ENCODE peak calls at places on chromosomes 13 and 19, in four cellular contexts. G, V, M and Q are unnamed samples.

GRCh38 chr19:2475018-2475701 is 767 bp upstream of the GADD45B start:
- DNase-seq in M (no peak), V (peak), G (no peak), Q (peak)

GRCh38 chr19:4139614-4140236 is 13.7 kb upstream of the CREB3L3 start:
- DNase-seq in M (peak), G (peak), V (peak), Q (peak)

GRCh38 chr13:51811046-51811445 is 7.1 kb upstream of the DHRS12 start:
- DNase-seq in V (no peak), G (no peak), M (no peak), Q (no peak)

GRCh38 chr13:101267656-101268055 is 148.7 kb downstream of the NALCN start:
- DNase-seq in G (no peak), M (no peak), V (no peak), Q (no peak)

GRCh38 chr13:69633044-69633443 is 474.6 kb upstream of the ATXN8OS start:
- DNase-seq in M (no peak), G (no peak), V (no peak), Q (no peak)

GRCh38 chr13:94178625-94179244 is 300.7 kb downstream of the DCT start:
- DNase-seq in G (peak), M (no peak), V (no peak), Q (no peak)

GRCh38 chr19:17554968-17555479 is 425 bp upstream of the COLGALT1 start:
- DNase-seq in G (no peak), V (no peak), M (no peak), Q (no peak)

GRCh38 chr13:42832341-42833153 is 51.2 kb downstream of the FAM216B start:
- DNase-seq in V (no peak), G (peak), M (no peak), Q (no peak)

GRCh38 chr19:34364830-34365462 is at the start of gene GPI:
- DNase-seq in M (no peak), V (peak), G (peak), Q (peak)

GRCh38 chr13:93477238-93477637 is 250.6 kb downstream of the GPC6 start:
- DNase-seq in M (no peak), V (no peak), G (no peak), Q (no peak)

GRCh38 chr13:109904218-109904617 is 117.8 kb upstream of the IRS2 start:
- DNase-seq in M (no peak), G (no peak), V (peak), Q (no peak)

GRCh38 chr13:93280688-93281087 is 54.1 kb downstream of the GPC6 start:
- DNase-seq in G (no peak), M (no peak), V (no peak), Q (no peak)

GRCh38 chr13:75469087-75469486 is 12.9 kb downstream of the TBC1D4 start:
- DNase-seq in M (no peak), V (peak), G (no peak), Q (peak)

GRCh38 chr19:42423462-42424344 is 3.5 kb downstream of the LIPE start:
- DNase-seq in V (no peak), G (no peak), M (no peak), Q (peak)

GRCh38 chr13:33932765-33933406 is 114.9 kb downstream of the RFC3 start:
- DNase-seq in V (no peak), G (no peak), M (no peak), Q (no peak)

GRCh38 chr13:114080739-114081561 is 51.5 kb downstream of the RASA3 start:
- DNase-seq in G (no peak), V (no peak), M (no peak), Q (peak)

GRCh38 chr13:112657850-112658445 is 31.9 kb upstream of the ATP11A start:
- DNase-seq in V (no peak), M (no peak), G (no peak), Q (no peak)

GRCh38 chr13:25980255-25980654 is 71.6 kb downstream of the SHISA2 start:
- DNase-seq in G (peak), M (no peak), V (no peak), Q (peak)

GRCh38 chr13:39867807-39868206 is 212.3 kb downstream of the COG6 start:
- DNase-seq in M (no peak), G (no peak), V (no peak), Q (no peak)

GRCh38 chr13:99432637-99433542 is 68.4 kb upstream of the TM9SF2 start:
- DNase-seq in G (peak), V (peak), M (peak), Q (peak)
- TF ChIP-seq SP1 in G (no peak), V (no peak), M (peak), Q (no peak)

DNA sequence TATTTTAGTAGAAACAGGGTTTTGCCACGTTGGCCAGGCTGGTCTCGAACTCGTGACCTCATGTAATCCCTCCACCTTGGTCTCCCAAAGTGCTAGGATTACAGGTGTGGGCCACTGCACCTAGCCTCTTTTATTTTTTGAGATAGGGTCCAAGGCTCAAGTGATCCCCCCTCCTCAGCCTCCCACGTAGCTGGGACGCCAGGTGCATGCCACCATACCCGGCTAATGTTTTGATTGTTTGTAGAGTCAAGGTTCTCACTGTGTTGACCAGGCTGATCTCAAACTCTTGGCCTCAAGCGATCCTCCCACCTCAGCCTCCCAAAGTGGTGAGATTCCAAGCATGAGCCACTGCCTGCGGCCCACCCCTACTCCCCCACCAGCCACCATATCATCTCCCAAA is 6.3 kb downstream of the SLC7A9 start:
- DNase-seq in G (no peak), V (no peak), M (no peak), Q (no peak)
- TF ChIP-seq ATF2 in G (no peak), V (no peak), M (no peak), Q (no peak)

DNA sequence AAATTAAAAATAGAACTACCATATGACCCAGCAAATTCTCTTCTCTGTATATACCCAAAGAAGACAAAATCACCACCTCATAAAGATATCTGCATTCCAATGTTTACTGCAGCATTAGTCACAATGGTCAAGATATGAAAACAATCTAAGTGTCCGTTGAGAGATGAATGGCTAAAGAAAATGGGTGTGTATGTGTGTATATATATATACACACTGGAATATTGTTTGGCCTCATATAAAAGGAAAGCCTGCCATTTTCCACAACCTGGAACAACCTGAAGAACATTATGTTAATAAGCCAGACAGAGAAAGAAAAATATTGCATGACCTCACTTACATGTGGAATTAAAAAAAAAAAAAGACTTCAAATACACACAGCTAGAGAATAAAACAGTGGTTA is 29.5 kb upstream of the RBM26 start:
- DNase-seq in M (no peak), V (no peak), G (no peak), Q (no peak)
- TF ChIP-seq CREM in M (no peak), V (no peak), G (no peak), Q (no peak)

DNA sequence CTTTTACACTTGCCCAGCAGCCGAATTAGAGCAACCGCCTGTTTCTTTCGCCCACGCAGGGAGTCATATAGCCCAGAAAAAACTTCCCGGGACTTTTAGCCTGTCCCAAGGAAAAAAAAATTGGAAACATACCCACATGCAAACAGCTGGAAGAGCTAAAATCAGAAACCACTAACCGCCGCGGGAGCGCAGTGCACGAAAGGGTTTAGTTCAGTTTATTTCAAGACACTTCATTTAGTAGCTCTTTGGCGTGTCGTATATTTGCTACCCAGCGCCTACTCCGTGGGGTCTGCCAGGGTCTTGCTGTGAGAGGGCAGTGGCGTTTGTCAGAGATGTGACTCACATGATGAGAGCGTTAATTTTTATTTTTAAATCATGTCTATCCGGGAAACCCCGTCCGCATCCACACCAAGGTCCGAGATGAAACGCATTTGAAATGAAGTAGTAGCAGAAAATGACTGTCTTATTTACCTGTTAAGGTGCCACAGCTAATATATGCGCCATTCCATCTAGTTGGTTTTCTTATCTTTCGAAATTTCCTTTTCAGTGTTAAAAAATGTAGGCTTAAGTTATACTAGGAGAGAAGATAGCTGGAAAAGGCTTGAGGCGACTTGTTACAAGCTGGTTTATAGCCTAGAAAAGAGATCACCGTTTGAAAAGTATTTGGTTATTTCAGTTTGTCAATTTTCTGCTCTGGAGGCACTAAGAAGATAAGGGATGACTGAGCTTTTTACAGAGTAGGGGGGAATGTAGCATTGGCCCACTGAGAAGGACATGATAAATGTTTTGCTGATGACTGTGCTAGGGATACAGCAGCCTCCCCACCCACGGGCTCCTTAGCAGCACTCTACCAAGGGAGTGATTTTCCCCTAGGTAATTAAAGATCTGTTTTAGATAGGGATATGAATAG is 1.7 kb downstream of the KLF5 start:
- DNase-seq in M (no peak), V (no peak), G (no peak), Q (no peak)
- TF ChIP-seq SP1 in M (no peak), V (no peak), G (no peak), Q (no peak)

DNA sequence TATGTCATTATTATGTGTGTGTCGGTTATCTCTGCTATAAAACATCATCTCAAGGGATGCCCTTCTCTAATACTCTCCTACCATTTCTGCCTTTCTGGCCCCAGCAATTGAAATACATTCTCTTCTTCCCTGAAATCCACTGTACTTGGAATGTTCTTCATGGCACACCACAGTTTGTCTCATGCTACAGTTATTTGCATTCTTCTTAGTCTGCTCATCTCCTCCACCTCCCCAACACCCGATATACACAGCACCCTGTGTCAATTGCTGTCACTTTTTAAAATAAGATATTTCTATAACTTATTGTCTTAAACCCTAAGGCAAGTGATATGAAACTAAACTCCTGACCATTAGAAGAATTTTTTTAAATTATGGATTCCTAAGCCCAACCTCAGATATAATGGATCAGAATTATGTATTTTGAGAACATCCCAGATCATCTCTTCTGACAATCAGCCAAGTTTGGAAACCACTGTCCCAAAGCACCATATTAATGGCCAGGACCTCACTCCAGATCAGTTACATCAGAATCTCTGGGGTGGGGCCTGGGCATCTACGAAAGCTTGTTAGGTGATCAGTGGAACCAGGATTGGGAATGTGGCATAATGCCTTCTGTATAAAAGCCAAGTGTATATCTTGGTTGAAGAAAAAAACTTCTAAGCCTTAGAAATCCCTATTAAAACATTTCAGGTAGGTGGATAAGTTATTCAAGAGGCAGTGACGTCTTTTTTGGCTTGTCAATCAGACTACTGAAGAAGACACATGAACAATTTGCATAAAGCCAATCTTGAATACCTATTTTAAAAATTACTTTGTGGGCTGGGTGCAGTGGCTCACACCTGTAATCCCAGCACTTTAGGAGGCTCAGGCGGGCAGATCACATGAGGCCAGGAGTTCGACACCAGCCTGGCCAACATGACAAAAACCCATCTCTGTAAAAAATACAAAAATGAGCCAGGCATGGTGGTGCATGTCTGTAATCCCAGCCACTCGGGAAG is 30.0 kb upstream of the KBTBD7 start:
- DNase-seq in V (no peak), M (no peak), G (no peak), Q (no peak)
- TF ChIP-seq ATF2 in V (no peak), M (no peak), G (no peak), Q (no peak)

DNA sequence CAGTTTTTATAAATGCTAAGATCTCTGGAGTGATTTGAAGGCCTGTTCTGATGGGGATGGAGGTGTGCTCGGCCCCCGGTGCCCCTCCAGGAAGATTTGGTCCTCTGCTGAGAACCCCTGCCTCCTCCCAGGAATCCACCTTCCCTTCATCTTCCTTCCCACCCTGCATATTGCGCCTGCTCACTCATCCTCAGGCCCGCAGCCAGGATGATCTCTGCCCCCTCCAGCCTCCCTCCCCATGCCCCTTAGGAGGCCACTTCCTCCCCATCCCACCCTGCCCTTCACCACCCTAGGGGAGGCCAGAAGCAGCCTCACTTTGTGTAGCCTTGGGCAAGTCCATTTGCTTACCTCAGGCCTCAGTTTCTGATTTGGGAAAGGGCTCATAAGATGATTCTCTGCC is 19.7 kb downstream of the VASP start:
- DNase-seq in G (no peak), M (no peak), V (no peak), Q (no peak)
- TF ChIP-seq CREM in G (no peak), M (no peak), V (no peak), Q (no peak)